ENCODE peak calls at places on chromosomes 13 and 19, in four cellular contexts. B is PC-9, Y is GM13976, U is HL-60. E is an unnamed sample.

GRCh38 chr19:1968279-1969175 is 27.6 kb downstream of the CSNK1G2 start:
- DNase-seq in Y (no peak), U (no peak), B (no peak), E (no peak)

GRCh38 chr13:39729161-39729560 is 73.7 kb downstream of the COG6 start:
- DNase-seq in B (no peak), Y (no peak), U (no peak), E (no peak)

GRCh38 chr13:94308808-94309207 is 170.7 kb downstream of the DCT start:
- DNase-seq in Y (no peak), B (no peak), U (no peak), E (no peak)

GRCh38 chr19:58021541-58022282 is 12.1 kb upstream of the ZSCAN1 start:
- DNase-seq in B (peak), U (no peak), Y (no peak), E (no peak)

GRCh38 chr19:10006335-10006708 is 4.0 kb downstream of the COL5A3 start:
- DNase-seq in U (no peak), Y (no peak), B (no peak), E (no peak)

GRCh38 chr19:33064778-33065550 is at the start of gene RHPN2:
- DNase-seq in U (peak), B (peak), Y (peak), E (peak)

GRCh38 chr13:98848736-98849135 is 96.3 kb upstream of the SLC15A1 start:
- DNase-seq in U (no peak), Y (no peak), B (no peak), E (no peak)

GRCh38 chr19:34351382-34351802 is 13.6 kb upstream of the GPI start:
- DNase-seq in B (no peak), U (no peak), Y (no peak), E (no peak)

GRCh38 chr19:3365447-3366103 is 808 bp upstream of the NFIC start:
- DNase-seq in B (peak), Y (no peak), U (no peak), E (no peak)

GRCh38 chr19:46546194-46546896 is 50.7 kb upstream of the PNMA8B start:
- DNase-seq in U (peak), B (peak), Y (peak), E (no peak)

GRCh38 chr13:45162821-45163220 is 38.0 kb downstream of the KCTD4 start:
- DNase-seq in U (no peak), Y (no peak), B (peak), E (no peak)

GRCh38 chr13:29674532-29674931 is 79.0 kb upstream of the SLC7A1 start:
- DNase-seq in B (no peak), U (no peak), Y (no peak), E (no peak)

GRCh38 chr13:113835461-113836274 is 28.2 kb downstream of the GAS6 start:
- DNase-seq in U (no peak), B (no peak), Y (no peak), E (no peak)

GRCh38 chr13:110329258-110329657 is 22.2 kb downstream of the COL4A2 start:
- DNase-seq in U (no peak), B (no peak), Y (no peak), E (no peak)

GRCh38 chr13:94464771-94465170 is 14.7 kb downstream of the DCT start:
- DNase-seq in B (no peak), Y (no peak), U (no peak), E (no peak)

GRCh38 chr19:6802336-6803035 is 30.0 kb downstream of the VAV1 start:
- DNase-seq in Y (peak), B (peak), U (peak), E (no peak)

GRCh38 chr13:51257187-51257586 is 35.0 kb downstream of the FAM124A start:
- DNase-seq in Y (no peak), U (no peak), B (no peak), E (no peak)

GRCh38 chr13:94480672-94481145 is 1.2 kb upstream of the DCT start:
- DNase-seq in B (no peak), Y (no peak), U (peak), E (no peak)

GRCh38 chr13:98349731-98350305 is 172.7 kb upstream of the RNF113B start:
- DNase-seq in U (no peak), Y (peak), B (peak), E (no peak)

GRCh38 chr19:5186293-5187050 is 154.1 kb downstream of the PTPRS start:
- DNase-seq in Y (no peak), U (no peak), B (no peak), E (no peak)

GRCh38 chr13:36212789-36213188 is 1.6 kb downstream of the SOHLH2 start:
- DNase-seq in Y (no peak), U (no peak), B (no peak), E (no peak)

GRCh38 chr19:46988614-46989230 is 30.9 kb upstream of the NPAS1 start:
- DNase-seq in B (no peak), Y (no peak), U (no peak), E (no peak)

GRCh38 chr19:5893907-5894703 is 9.5 kb downstream of the NDUFA11 start:
- DNase-seq in U (no peak), Y (no peak), B (no peak), E (no peak)

GRCh38 chr13:45674908-45675307 is 27.2 kb upstream of the CBY2 start:
- DNase-seq in Y (no peak), U (no peak), B (no peak), E (peak)

DNA sequence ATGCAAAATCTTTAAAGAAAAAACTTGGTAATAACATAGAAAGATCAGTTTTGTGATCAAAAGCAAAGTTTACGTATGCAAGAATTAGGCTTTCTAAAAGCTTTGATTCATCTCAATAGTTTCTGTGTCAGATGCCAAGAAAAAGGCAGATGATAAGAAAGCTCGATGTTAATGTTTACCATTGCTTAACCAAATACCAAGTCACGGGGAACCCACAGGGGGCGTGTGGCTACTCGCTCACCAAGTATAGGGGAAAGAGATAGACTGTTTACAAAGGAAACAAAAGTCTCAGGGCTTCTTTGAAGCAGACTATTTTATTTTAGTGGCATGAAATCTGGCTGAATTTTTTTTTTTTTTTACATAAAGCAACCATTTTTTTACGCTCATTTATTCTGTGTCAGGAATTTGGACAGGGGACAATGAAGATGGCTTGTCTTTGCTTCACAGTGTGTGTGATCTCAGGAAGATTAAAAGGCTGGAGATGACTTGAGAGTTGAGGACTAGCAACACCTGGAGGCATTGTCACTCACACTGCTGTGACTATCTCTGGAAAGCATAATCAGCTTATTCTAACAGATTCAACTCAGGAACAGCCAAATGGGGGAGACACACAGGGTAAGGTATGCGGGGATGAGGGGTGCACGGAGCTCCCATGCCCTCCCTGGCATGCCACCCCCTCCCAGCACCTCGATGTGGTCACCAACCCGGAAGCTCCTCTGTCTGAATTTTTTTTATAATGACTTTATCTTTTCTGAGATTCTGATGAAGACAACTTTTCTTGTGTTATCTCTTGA is 24.9 kb downstream of the RCBTB1 start:
- DNase-seq in B (no peak), U (no peak), Y (no peak), E (no peak)
- TF ChIP-seq CTCF in B (no peak), U (no peak), Y (no peak), E (no peak)

DNA sequence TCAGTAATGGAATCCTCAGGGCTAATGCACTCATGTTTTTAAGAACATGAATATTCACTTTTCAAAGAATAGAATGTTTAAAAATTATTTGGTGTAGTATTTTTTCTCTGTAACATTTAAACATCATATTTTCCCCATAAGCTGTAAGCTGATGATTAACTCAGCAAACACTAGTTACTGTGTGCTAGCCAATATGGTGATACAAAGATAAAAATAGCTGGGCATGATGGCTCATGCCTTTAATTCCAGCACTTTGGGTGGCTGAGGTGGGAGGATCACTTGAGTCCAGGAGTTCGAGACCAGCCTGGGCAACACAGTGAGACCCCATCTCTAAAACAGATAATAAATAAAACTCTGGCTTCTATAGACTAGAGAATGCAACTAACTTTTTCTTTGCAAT is 13.2 kb downstream of the RNF17 start:
- DNase-seq in Y (no peak), U (no peak), B (no peak), E (no peak)
- TF ChIP-seq CTCF in Y (no peak), U (no peak), B (no peak), E (no peak)

DNA sequence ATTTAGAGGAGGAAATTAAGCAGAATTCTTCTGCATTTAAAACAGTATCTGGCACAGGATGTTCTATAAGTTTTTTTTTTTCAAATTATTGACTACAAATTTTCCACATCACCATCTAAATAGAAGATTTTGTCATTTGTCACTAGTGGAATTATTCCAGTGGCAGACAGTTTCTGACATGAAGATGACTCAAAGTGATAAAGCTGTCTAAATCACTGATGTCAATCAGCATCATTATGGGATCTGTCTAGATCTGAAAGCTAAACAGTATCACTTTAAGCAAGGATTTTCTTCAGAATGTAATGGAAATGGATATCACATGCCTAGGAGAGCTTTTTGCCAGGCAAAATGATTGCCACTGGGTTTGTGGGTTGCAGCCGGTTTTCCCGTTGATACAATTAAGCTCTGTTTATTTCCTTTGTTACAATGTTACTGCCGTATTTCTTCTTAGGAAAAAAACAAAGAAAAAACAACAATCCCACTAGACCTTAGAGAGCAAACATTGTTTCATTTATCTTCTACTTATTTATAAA is 1657.0 kb upstream of the PRR20A start:
- DNase-seq in B (no peak), Y (no peak), U (no peak), E (no peak)
- TF ChIP-seq CTCF in B (no peak), Y (no peak), U (no peak), E (no peak)

GRCh38 chr19:8446055-8446709 is 1.4 kb downstream of the HNRNPM start:
- DNase-seq in U (no peak), Y (no peak), B (no peak), E (no peak)
- TF ChIP-seq CTCF in U (no peak), Y (no peak), B (no peak), E (no peak)

GRCh38 chr13:24985102-24985501 is 110.8 kb upstream of the PABPC3 start:
- DNase-seq in U (no peak), Y (no peak), B (no peak), E (no peak)
- TF ChIP-seq CTCF in U (no peak), Y (no peak), B (no peak), E (no peak)

GRCh38 chr19:27795369-27795768 is 1417.6 kb downstream of the UQCRFS1 start:
- DNase-seq in U (no peak), B (no peak), Y (no peak), E (no peak)

GRCh38 chr19:27792576-27793127 is 1420.3 kb downstream of the UQCRFS1 start:
- DNase-seq in Y (no peak), B (no peak), U (no peak), E (no peak)

GRCh38 chr19:27794444-27795042 is 1418.4 kb downstream of the UQCRFS1 start:
- DNase-seq in B (peak), U (peak), Y (peak), E (no peak)

GRCh38 chr19:27793128-27793643 is 1419.8 kb downstream of the UQCRFS1 start:
- DNase-seq in B (peak), Y (peak), U (peak), E (no peak)

GRCh38 chr19:27793644-27794443 is 1419.1 kb downstream of the UQCRFS1 start:
- DNase-seq in Y (peak), U (peak), B (peak), E (peak)
- TF ChIP-seq CTCF in Y (no peak), U (no peak), B (no peak), E (no peak)

DNA sequence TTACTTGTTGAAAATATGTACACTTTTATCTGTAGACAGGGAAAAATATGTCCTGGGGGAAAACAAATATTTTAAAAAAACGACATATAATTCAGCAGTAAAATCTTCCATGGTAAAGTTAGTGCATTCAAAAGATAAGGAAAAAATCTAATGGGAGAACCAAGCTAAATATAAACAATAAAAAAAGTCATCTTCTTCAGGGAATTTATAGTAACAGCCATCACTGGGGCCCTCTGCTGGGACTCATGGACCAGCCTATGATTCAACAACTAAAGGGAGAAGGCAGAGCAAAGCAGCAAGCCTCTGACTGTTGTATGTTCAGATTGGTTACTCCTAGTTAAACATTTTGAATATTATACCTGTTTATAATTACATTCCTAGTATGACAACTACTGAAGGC is 93.0 kb downstream of the ITGBL1 start:
- DNase-seq in B (no peak), U (no peak), Y (no peak), E (no peak)
- TF ChIP-seq CTCF in B (peak), U (no peak), Y (no peak), E (no peak)

GRCh38 chr19:18279266-18279515 is 2.2 kb downstream of the JUND start:
- DNase-seq in B (no peak), Y (no peak), U (no peak), E (no peak)

GRCh38 chr19:18279516-18280246 is 1.7 kb downstream of the JUND start:
- DNase-seq in Y (peak), U (peak), B (peak), E (peak)

GRCh38 chr19:18280247-18281081 is 958 bp downstream of the JUND start:
- DNase-seq in B (peak), Y (peak), U (peak), E (peak)

GRCh38 chr19:18281082-18282020 is at the start of gene JUND:
- DNase-seq in B (peak), U (peak), Y (peak), E (peak)

GRCh38 chr19:18278521-18279265 is 2.7 kb downstream of the JUND start:
- DNase-seq in U (peak), B (peak), Y (no peak), E (no peak)
- TF ChIP-seq CTCF in U (no peak), B (no peak), Y (peak), E (no peak)

DNA sequence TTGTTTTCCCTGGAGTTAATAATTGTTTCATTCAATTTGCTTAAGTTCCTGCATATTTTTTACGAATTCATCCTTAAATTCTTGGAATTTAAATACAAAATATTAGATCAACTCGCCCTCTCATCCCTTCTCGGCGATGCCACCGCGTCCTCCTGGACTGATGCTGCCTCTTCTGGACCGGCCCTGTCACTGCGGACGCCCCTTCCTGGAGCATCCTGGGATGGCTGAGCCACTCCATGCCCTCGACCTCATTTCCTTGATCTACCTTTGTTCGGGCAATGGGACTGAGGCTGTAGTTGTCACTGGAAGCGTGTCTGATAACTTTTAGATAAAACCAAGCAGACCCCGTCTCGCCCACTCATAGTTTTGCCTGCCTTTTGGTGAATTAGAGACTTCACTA is 283.6 kb downstream of the TEX29 start:
- DNase-seq in U (no peak), B (no peak), Y (no peak), E (no peak)
- TF ChIP-seq CTCF in U (no peak), B (no peak), Y (no peak), E (no peak)

DNA sequence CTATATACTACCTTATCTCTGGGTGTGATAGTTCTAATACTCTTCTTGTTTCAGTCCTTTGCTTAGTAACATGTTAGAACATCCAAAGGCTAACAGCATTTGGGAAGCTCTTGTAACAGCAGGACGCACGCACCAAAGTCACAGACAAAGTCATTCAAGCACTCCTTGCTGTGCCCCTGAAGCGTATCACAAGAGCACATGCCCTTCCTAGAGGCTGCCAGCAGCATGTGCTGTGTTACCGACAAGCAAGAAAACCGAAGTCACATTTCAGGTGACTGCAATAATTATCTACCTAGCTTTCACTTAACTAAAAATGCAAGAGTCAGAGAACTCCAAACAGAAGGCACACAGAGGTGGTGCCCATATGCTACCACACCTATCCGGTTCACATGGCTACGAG is 194.1 kb downstream of the KLF12 start:
- DNase-seq in U (no peak), Y (no peak), B (no peak), E (no peak)
- TF ChIP-seq CTCF in U (no peak), Y (no peak), B (no peak), E (no peak)